ENCODE peak calls at places on chromosomes 16 and 17, in four cellular contexts. R, V, T and X are unnamed samples.

GRCh38 chr16:85524630-85525463 is 88.3 kb upstream of the GSE1 start:
- DNase-seq in R (no peak), V (no peak), T (peak; percentile 65), X (peak; percentile 1)

GRCh38 chr16:69150146-69150865 is 17.9 kb downstream of the UTP4 start:
- DNase-seq in R (no peak), V (peak; percentile 78), T (peak; percentile 67), X (peak; percentile 82)

GRCh38 chr16:23640669-23640958 is 496 bp downstream of the PALB2 start:
- DNase-seq in R (no peak), V (peak; percentile 13), T (no peak), X (no peak)

GRCh38 chr16:3938843-3939624 is 58.5 kb upstream of the CREBBP start:
- DNase-seq in R (peak; percentile 49), V (peak; percentile 54), T (peak; percentile 82), X (peak; percentile 40)

GRCh38 chr17:69654981-69655581 is 240.6 kb downstream of the MAP2K6 start:
- DNase-seq in R (no peak), V (no peak), T (peak; percentile 95), X (peak; percentile 23)

GRCh38 chr16:4350365-4350786 is 745 bp downstream of the PAM16 start:
- DNase-seq in R (no peak), V (no peak), T (no peak), X (no peak)

GRCh38 chr17:77722366-77722765 is 236.1 kb upstream of the TNRC6C start:
- DNase-seq in R (no peak), V (no peak), T (no peak), X (no peak)

GRCh38 chr17:39404542-39405378 is 3.3 kb upstream of the FBXL20 start:
- DNase-seq in R (no peak), V (no peak), T (peak; percentile 81), X (peak; percentile 25)